ENCODE peak calls at places on chromosomes 7 and 10, in four cellular contexts. T, Q, I and L are unnamed samples.

GRCh38 chr10:126459878-126460481 is 71.7 kb upstream of the ADAM12 start:
- DNase-seq in Q (peak; percentile 92), I (no peak), T (no peak), L (peak; percentile 60)

GRCh38 chr10:95864906-95865813 is 42.6 kb upstream of the CC2D2B start:
- DNase-seq in Q (peak; percentile 86), T (peak; percentile 58), I (no peak), L (peak; percentile 85)

GRCh38 chr10:5776150-5776880 is 36.9 kb downstream of the GDI2 start:
- DNase-seq in I (no peak), Q (peak; percentile 50), T (peak; percentile 45), L (peak; percentile 22)

GRCh38 chr10:4127518-4128315 is 342.7 kb upstream of the KLF6 start:
- DNase-seq in Q (no peak), T (no peak), I (no peak), L (peak; percentile 35)

GRCh38 chr7:102456327-102456726 is 8.3 kb downstream of the ALKBH4 start:
- DNase-seq in T (no peak), Q (peak; percentile 72), I (no peak), L (peak; percentile 28)

GRCh38 chr10:57094965-57095364 is 733.9 kb upstream of the ZWINT start:
- DNase-seq in T (no peak), Q (no peak), I (no peak), L (no peak)

GRCh38 chr7:140674899-140675701 is 2.4 kb downstream of the ADCK2 start:
- DNase-seq in I (no peak), T (peak; percentile 48), Q (peak; percentile 57), L (peak; percentile 81)

GRCh38 chr7:5423272-5423843 is at the start of gene TNRC18:
- DNase-seq in T (no peak), Q (no peak), I (peak; percentile 77), L (no peak)

GRCh38 chr10:115963848-115964247 is 309.2 kb downstream of the GFRA1 start:
- DNase-seq in T (no peak), Q (peak; percentile 16), I (no peak), L (peak; percentile 53)

GRCh38 chr10:101001225-101002035 is 1.8 kb downstream of the LZTS2 start:
- DNase-seq in Q (peak; percentile 95), T (no peak), I (no peak), L (peak; percentile 73)

GRCh38 chr10:133274751-133275682 is 1.7 kb downstream of the ADAM8 start:
- DNase-seq in T (no peak), I (no peak), Q (no peak), L (no peak)

GRCh38 chr7:8295638-8296361 is 33.8 kb upstream of the ICA1 start:
- DNase-seq in Q (peak; percentile 74), I (no peak), T (peak; percentile 56), L (peak; percentile 94)

GRCh38 chr7:106257752-106258151 is 27.0 kb downstream of the NAMPT start:
- DNase-seq in T (no peak), I (no peak), Q (no peak), L (no peak)

GRCh38 chr10:28810062-28810870 is 132.9 kb downstream of the BAMBI start:
- DNase-seq in I (peak; percentile 52), T (peak; percentile 53), Q (peak; percentile 38), L (peak; percentile 47)

GRCh38 chr10:114768394-114768786 is 53.2 kb upstream of the FHIP2A start:
- DNase-seq in Q (no peak), T (peak; percentile 34), I (no peak), L (peak; percentile 37)

GRCh38 chr7:113113912-113114311 is 4.4 kb downstream of the SMIM30 start:
- DNase-seq in T (peak; percentile 34), I (no peak), Q (no peak), L (peak; percentile 70)

DNA sequence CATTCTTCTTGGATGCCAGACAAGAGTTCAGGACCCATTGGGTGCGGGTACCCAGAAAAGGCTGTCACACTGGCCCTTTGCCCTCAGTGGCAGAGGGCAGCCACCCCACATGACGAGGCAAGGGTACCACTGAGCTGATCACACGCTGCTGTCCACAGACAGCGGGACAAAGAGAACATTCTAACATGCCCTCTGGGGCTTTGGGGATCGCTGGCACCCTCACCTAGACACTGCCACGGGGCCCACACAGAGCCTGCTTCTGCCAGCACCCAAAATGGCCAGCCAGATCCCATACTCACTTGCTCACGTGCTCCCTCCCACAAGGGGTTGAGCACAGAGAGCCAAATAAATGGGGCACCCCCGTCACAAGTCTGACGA is 16.7 kb upstream of the SPOCK2 start:
- DNase-seq in T (no peak), I (no peak), Q (no peak), L (no peak)
- H3K18ac ChIP-seq in T (no peak overlapping the region), I (no peak overlapping the region), Q (no peak overlapping the region), L (no peak overlapping the region)

DNA sequence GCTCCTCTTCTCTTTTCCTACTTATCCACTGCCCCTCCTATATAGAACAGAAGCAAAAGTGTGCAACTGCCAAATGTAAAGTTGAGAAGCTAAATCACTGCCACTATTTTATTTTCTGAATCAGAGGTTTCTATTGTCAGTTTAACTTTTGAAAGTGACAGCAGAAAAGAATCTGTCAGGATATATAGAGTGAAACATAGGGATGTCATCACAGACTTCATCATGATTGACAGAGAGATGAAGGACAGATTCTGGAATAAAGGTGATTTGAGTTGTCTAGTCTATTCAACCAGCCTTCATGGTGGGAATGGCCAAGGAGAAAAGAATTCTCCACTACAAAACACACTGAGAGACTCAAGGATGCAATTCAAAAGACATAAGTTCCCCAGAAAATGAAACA is 19.9 kb downstream of the NEUROD6 start:
- DNase-seq in T (no peak), Q (no peak), I (no peak), L (no peak)
- H3K56ac ChIP-seq in T (no peak overlapping the region), Q (no peak overlapping the region), I (no peak overlapping the region), L (no peak overlapping the region)

GRCh38 chr7:2978403-2978802 is 65.3 kb downstream of the CARD11 start:
- DNase-seq in T (peak; percentile 69), Q (no peak), I (peak; percentile 78), L (peak; percentile 68)
- H3K18ac ChIP-seq in T (no peak overlapping the region), Q (no peak overlapping the region), I (no peak overlapping the region), L (no peak overlapping the region)

DNA sequence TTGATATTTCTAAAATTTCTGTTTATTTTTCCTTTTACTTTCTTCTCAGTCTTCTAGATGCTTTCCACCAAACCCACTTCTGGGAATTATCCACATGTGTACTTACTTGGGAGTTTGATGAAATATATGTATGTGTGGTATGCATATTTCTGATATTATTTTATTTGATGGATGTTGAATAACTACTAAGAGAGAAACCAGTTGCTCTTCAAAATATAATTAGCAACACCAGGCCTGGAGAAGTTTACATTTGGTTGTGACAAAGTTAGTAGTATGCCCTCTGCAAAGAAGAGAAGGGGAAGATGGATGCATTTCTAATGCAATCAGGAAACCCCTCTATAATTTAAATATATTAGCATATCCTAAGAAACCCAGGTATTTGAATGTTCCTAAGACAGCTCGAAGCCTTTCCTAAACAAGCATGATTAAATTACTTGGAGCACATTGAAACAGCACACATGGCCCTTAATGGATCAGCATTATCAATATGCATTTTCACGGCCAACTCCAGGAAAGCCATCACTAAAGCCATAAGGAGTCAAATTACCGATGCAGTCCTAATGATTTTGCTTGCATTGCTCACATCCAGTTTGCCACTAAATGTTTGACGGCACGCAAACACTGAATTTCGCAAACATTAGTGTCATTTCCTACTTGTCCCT is 393.7 kb downstream of the EXOC4 start:
- DNase-seq in T (no peak), Q (no peak), I (no peak), L (no peak)
- H3K56ac ChIP-seq in T (no peak overlapping the region), Q (no peak overlapping the region), I (no peak overlapping the region), L (no peak overlapping the region)

GRCh38 chr10:113230018-113230610 is 280.1 kb downstream of the TCF7L2 start:
- DNase-seq in I (peak; percentile 42), T (no peak), Q (no peak), L (peak; percentile 38)
- H3K18ac ChIP-seq in I (no peak overlapping the region), T (no peak overlapping the region), Q (no peak overlapping the region), L (no peak overlapping the region)

GRCh38 chr10:81905161-81905560 is 30.2 kb downstream of the NRG3 start:
- DNase-seq in T (no peak), I (no peak), Q (no peak), L (no peak)

GRCh38 chr10:81911328-81911727 is 36.3 kb downstream of the NRG3 start:
- DNase-seq in I (no peak), T (no peak), Q (no peak), L (no peak)

GRCh38 chr10:81903472-81903871 is 28.5 kb downstream of the NRG3 start:
- DNase-seq in I (no peak), Q (no peak), T (no peak), L (no peak)

GRCh38 chr10:81914736-81915510 is 39.9 kb downstream of the NRG3 start:
- DNase-seq in T (no peak), I (no peak), Q (no peak), L (no peak)

GRCh38 chr10:81909453-81909852 is 34.5 kb downstream of the NRG3 start:
- DNase-seq in I (no peak), Q (no peak), T (no peak), L (no peak)
- H3K56ac ChIP-seq in I (peak overlapping the region; percentile 38), Q (no peak overlapping the region), T (no peak overlapping the region), L (no peak overlapping the region)

DNA sequence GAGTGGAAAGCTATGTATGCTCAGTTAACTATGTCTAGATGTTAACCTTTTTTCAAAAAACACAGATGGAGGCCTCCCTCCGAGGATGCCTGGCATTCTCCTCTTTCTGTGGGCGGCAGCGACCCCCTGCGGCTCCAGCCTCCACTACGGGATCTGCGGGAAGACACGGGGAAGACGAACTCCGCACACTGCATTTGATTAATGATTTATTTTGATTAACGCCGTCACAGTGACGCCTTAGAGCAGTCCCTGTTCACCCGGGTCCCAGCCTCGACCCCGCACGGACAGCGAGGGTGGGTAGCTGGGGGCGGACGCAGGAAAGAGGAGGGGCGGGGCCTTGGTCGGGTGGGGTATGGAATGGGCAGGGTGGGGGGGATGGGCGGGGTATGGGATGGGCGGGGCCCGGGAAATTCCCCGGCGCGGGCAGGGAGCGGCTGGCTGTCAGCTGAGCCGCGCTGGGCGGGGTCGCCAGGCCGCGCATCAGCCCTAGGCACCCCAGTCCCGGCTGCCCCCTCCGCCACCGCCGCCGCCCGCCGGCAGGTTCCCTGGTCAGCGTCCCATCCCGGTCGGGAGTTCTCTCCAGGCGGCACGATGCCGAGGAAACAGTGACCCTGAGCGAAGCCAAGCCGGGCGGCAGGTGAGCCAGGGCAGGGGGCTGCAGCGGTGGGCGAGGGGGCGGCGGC is at the start of gene OPTN:
- DNase-seq in I (peak; percentile 88), T (peak; percentile 91), Q (peak; percentile 83), L (peak; percentile 85)
- H3K18ac ChIP-seq in I (peak within 1 kb of the TSS; percentile 84), T (no peak within 1 kb of the TSS), Q (peak within 1 kb of the TSS; percentile 78), L (peak within 1 kb of the TSS; percentile 46)

GRCh38 chr10:15316877-15317464 is 54.1 kb downstream of the FAM171A1 start:
- DNase-seq in T (no peak), Q (no peak), I (no peak), L (no peak)
- H3K56ac ChIP-seq in T (no peak overlapping the region), Q (no peak overlapping the region), I (no peak overlapping the region), L (no peak overlapping the region)

GRCh38 chr7:49852619-49853462 is 79.4 kb downstream of the VWC2 start:
- DNase-seq in T (peak; percentile 70), I (peak; percentile 75), Q (peak; percentile 12), L (peak; percentile 85)

GRCh38 chr7:49845626-49846025 is 72.2 kb downstream of the VWC2 start:
- DNase-seq in Q (no peak), I (no peak), T (no peak), L (no peak)

GRCh38 chr7:49850921-49851613 is 77.6 kb downstream of the VWC2 start:
- DNase-seq in Q (no peak), I (no peak), T (peak; percentile 41), L (peak; percentile 43)

GRCh38 chr7:49848211-49848841 is 74.9 kb downstream of the VWC2 start:
- DNase-seq in I (no peak), T (no peak), Q (no peak), L (no peak)
- H3K18ac ChIP-seq in I (no peak overlapping the region), T (no peak overlapping the region), Q (no peak overlapping the region), L (no peak overlapping the region)